ENCODE peak calls at places on chromosomes 6 and 20, in five cellular contexts. One of them, this sample, is unnamed. For H3K27me3, the result is how much of the 10 kb centered on the place peaks cover.

GRCh38 chr6:122696079-122696478 is 83.4 kb upstream of the FABP7 start:
- DNase-seq in heart left ventricle: no peak
- DNase-seq in Caco-2: no peak
- DNase-seq in Peyer's patch: no peak
- DNase-seq in lung: no peak
- DNase-seq in this sample: no peak

GRCh38 chr6:100300221-100300736 is 164.4 kb downstream of the SIM1 start:
- DNase-seq in heart left ventricle: no peak
- DNase-seq in Caco-2: peak
- DNase-seq in Peyer's patch: no peak
- DNase-seq in lung: no peak
- DNase-seq in this sample: no peak

GRCh38 chr6:158069800-158070195 is 88.1 kb downstream of the SYNJ2 start:
- DNase-seq in heart left ventricle: no peak
- DNase-seq in Caco-2: no peak
- DNase-seq in Peyer's patch: no peak
- DNase-seq in lung: no peak
- DNase-seq in this sample: no peak

GRCh38 chr20:46699651-46700359 is 9.6 kb upstream of the SLC2A10 start:
- DNase-seq in heart left ventricle: no peak
- DNase-seq in Caco-2: peak
- DNase-seq in Peyer's patch: no peak
- DNase-seq in lung: no peak
- DNase-seq in this sample: peak

GRCh38 chr6:82396964-82397761 is 33.5 kb downstream of the TPBG start:
- DNase-seq in heart left ventricle: no peak
- DNase-seq in Caco-2: no peak
- DNase-seq in Peyer's patch: no peak
- DNase-seq in lung: no peak
- DNase-seq in this sample: no peak

GRCh38 chr6:46555129-46555528 is 63.9 kb upstream of the RCAN2 start:
- DNase-seq in heart left ventricle: no peak
- DNase-seq in Caco-2: no peak
- DNase-seq in Peyer's patch: no peak
- DNase-seq in lung: no peak
- DNase-seq in this sample: no peak

GRCh38 chr20:19583532-19584175 is 174.4 kb upstream of the RIN2 start:
- DNase-seq in heart left ventricle: peak
- DNase-seq in Caco-2: peak
- DNase-seq in Peyer's patch: peak
- DNase-seq in lung: peak
- DNase-seq in this sample: peak

GRCh38 chr20:4059631-4060030 is 44.3 kb upstream of the RNF24 start:
- DNase-seq in heart left ventricle: no peak
- DNase-seq in Caco-2: no peak
- DNase-seq in Peyer's patch: no peak
- DNase-seq in lung: no peak
- DNase-seq in this sample: no peak

GRCh38 chr20:56730003-56730402 is 100.9 kb downstream of the TFAP2C start:
- DNase-seq in heart left ventricle: no peak
- DNase-seq in Caco-2: peak
- DNase-seq in Peyer's patch: no peak
- DNase-seq in lung: no peak
- DNase-seq in this sample: no peak

GRCh38 chr6:3755637-3756515 is 4.4 kb upstream of the PXDC1 start:
- DNase-seq in heart left ventricle: no peak
- DNase-seq in Caco-2: no peak
- DNase-seq in Peyer's patch: peak
- DNase-seq in lung: no peak
- DNase-seq in this sample: no peak

DNA sequence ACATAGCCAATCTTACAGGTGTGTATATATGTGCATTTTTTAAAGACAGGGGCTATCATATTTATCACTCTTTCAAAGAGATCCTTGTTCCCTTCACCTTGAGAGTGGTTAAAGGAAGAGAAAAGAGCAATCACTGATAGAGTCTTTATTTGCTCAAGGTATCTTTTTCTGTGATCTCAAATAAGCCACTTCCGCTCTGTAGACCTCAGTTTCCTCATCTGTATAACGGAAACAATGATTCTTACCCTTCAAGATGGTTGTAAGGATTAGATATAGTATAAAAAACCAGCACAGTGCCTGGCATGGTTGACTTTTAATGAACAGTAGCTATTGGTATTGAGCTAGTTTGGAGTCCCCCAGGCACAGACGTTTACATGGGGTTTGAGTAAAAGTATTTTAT is 10.1 kb upstream of the LRFN2 start:
- DNase-seq in heart left ventricle: no peak
- DNase-seq in Caco-2: no peak
- DNase-seq in Peyer's patch: no peak
- DNase-seq in lung: no peak
- DNase-seq in this sample: no peak
- H3K27me3 ChIP-seq in heart left ventricle: under half
- H3K27me3 ChIP-seq in Caco-2: under half
- H3K27me3 ChIP-seq in Peyer's patch: under half
- H3K27me3 ChIP-seq in lung: under half
- H3K27me3 ChIP-seq in this sample: under half

GRCh38 chr6:150144294-150144868 is 1.5 kb downstream of the PPP1R14C start:
- DNase-seq in heart left ventricle: no peak
- DNase-seq in Caco-2: no peak
- DNase-seq in Peyer's patch: no peak
- DNase-seq in lung: no peak
- DNase-seq in this sample: no peak

GRCh38 chr6:150145427-150145826 is 2.6 kb downstream of the PPP1R14C start:
- DNase-seq in heart left ventricle: no peak
- DNase-seq in Caco-2: no peak
- DNase-seq in Peyer's patch: no peak
- DNase-seq in lung: no peak
- DNase-seq in this sample: no peak

GRCh38 chr6:150142657-150143501 is at the start of gene PPP1R14C:
- DNase-seq in heart left ventricle: peak
- DNase-seq in Caco-2: peak
- DNase-seq in Peyer's patch: no peak
- DNase-seq in lung: peak
- DNase-seq in this sample: no peak

GRCh38 chr6:150142304-150142656 is 564 bp upstream of the PPP1R14C start:
- DNase-seq in heart left ventricle: no peak
- DNase-seq in Caco-2: no peak
- DNase-seq in Peyer's patch: no peak
- DNase-seq in lung: peak
- DNase-seq in this sample: no peak

GRCh38 chr6:150143521-150144293 is 863 bp downstream of the PPP1R14C start:
- DNase-seq in heart left ventricle: peak
- DNase-seq in Caco-2: peak
- DNase-seq in Peyer's patch: no peak
- DNase-seq in lung: no peak
- DNase-seq in this sample: no peak
- TF ChIP-seq CTCF in heart left ventricle: peak
- TF ChIP-seq CTCF in Caco-2: no peak
- TF ChIP-seq CTCF in Peyer's patch: no peak
- TF ChIP-seq CTCF in lung: no peak
- TF ChIP-seq CTCF in this sample: no peak

GRCh38 chr6:89479902-89480301 is 47.0 kb downstream of the ANKRD6 start:
- DNase-seq in heart left ventricle: no peak
- DNase-seq in Caco-2: no peak
- DNase-seq in Peyer's patch: no peak
- DNase-seq in lung: no peak
- DNase-seq in this sample: no peak

GRCh38 chr6:89471287-89471867 is 38.4 kb downstream of the ANKRD6 start:
- DNase-seq in heart left ventricle: no peak
- DNase-seq in Caco-2: no peak
- DNase-seq in Peyer's patch: no peak
- DNase-seq in lung: no peak
- DNase-seq in this sample: no peak

GRCh38 chr6:89475106-89475505 is 42.2 kb downstream of the ANKRD6 start:
- DNase-seq in heart left ventricle: no peak
- DNase-seq in Caco-2: no peak
- DNase-seq in Peyer's patch: no peak
- DNase-seq in lung: no peak
- DNase-seq in this sample: no peak

GRCh38 chr6:89475634-89476033 is 42.7 kb downstream of the ANKRD6 start:
- DNase-seq in heart left ventricle: no peak
- DNase-seq in Caco-2: no peak
- DNase-seq in Peyer's patch: no peak
- DNase-seq in lung: no peak
- DNase-seq in this sample: no peak
- H3K4me3 ChIP-seq in heart left ventricle: no peak
- H3K4me3 ChIP-seq in Caco-2: no peak
- H3K4me3 ChIP-seq in Peyer's patch: no peak
- H3K4me3 ChIP-seq in lung: no peak
- H3K4me3 ChIP-seq in this sample: no peak

GRCh38 chr6:29559524-29560287 is at the start of gene UBD:
- DNase-seq in heart left ventricle: no peak
- DNase-seq in Caco-2: peak
- DNase-seq in Peyer's patch: no peak
- DNase-seq in lung: no peak
- DNase-seq in this sample: no peak

GRCh38 chr6:29554764-29555163 is 4.8 kb downstream of the UBD start:
- DNase-seq in heart left ventricle: no peak
- DNase-seq in Caco-2: no peak
- DNase-seq in Peyer's patch: no peak
- DNase-seq in lung: no peak
- DNase-seq in this sample: no peak

GRCh38 chr6:29558439-29559079 is 973 bp downstream of the UBD start:
- DNase-seq in heart left ventricle: no peak
- DNase-seq in Caco-2: no peak
- DNase-seq in Peyer's patch: no peak
- DNase-seq in lung: no peak
- DNase-seq in this sample: no peak

GRCh38 chr6:29561091-29561490 is 1.6 kb upstream of the UBD start:
- DNase-seq in heart left ventricle: no peak
- DNase-seq in Caco-2: no peak
- DNase-seq in Peyer's patch: no peak
- DNase-seq in lung: no peak
- DNase-seq in this sample: no peak

GRCh38 chr6:29557320-29557719 is 2.2 kb downstream of the UBD start:
- DNase-seq in heart left ventricle: no peak
- DNase-seq in Caco-2: no peak
- DNase-seq in Peyer's patch: no peak
- DNase-seq in lung: no peak
- DNase-seq in this sample: no peak
- H3K27me3 ChIP-seq in heart left ventricle: half or more
- H3K27me3 ChIP-seq in Caco-2: under half
- H3K27me3 ChIP-seq in Peyer's patch: under half
- H3K27me3 ChIP-seq in lung: under half
- H3K27me3 ChIP-seq in this sample: under half

GRCh38 chr6:32519910-32520258 is 10.2 kb downstream of the HLA-DRB5 start:
- DNase-seq in heart left ventricle: no peak
- DNase-seq in Caco-2: no peak
- DNase-seq in Peyer's patch: no peak
- DNase-seq in lung: no peak
- DNase-seq in this sample: no peak
- TF ChIP-seq CTCF in heart left ventricle: no peak
- TF ChIP-seq CTCF in Caco-2: no peak
- TF ChIP-seq CTCF in Peyer's patch: no peak
- TF ChIP-seq CTCF in lung: no peak
- TF ChIP-seq CTCF in this sample: no peak

GRCh38 chr6:119493980-119494379 is 144.4 kb upstream of the MAN1A1 start:
- DNase-seq in heart left ventricle: no peak
- DNase-seq in Caco-2: peak
- DNase-seq in Peyer's patch: no peak
- DNase-seq in lung: no peak
- DNase-seq in this sample: no peak

GRCh38 chr6:119501798-119502483 is 152.4 kb upstream of the MAN1A1 start:
- DNase-seq in heart left ventricle: no peak
- DNase-seq in Caco-2: no peak
- DNase-seq in Peyer's patch: no peak
- DNase-seq in lung: no peak
- DNase-seq in this sample: no peak

GRCh38 chr6:119495230-119495683 is 145.7 kb upstream of the MAN1A1 start:
- DNase-seq in heart left ventricle: peak
- DNase-seq in Caco-2: no peak
- DNase-seq in Peyer's patch: no peak
- DNase-seq in lung: no peak
- DNase-seq in this sample: peak

GRCh38 chr6:119499797-119500196 is 150.2 kb upstream of the MAN1A1 start:
- DNase-seq in heart left ventricle: no peak
- DNase-seq in Caco-2: no peak
- DNase-seq in Peyer's patch: no peak
- DNase-seq in lung: no peak
- DNase-seq in this sample: no peak

GRCh38 chr6:119497988-119498727 is 148.6 kb upstream of the MAN1A1 start:
- DNase-seq in heart left ventricle: no peak
- DNase-seq in Caco-2: no peak
- DNase-seq in Peyer's patch: no peak
- DNase-seq in lung: no peak
- DNase-seq in this sample: no peak
- H3K4me3 ChIP-seq in heart left ventricle: no peak
- H3K4me3 ChIP-seq in Caco-2: no peak
- H3K4me3 ChIP-seq in Peyer's patch: no peak
- H3K4me3 ChIP-seq in lung: no peak
- H3K4me3 ChIP-seq in this sample: no peak

GRCh38 chr20:54166987-54167662 is 6.7 kb downstream of the CYP24A1 start:
- DNase-seq in heart left ventricle: no peak
- DNase-seq in Caco-2: no peak
- DNase-seq in Peyer's patch: no peak
- DNase-seq in lung: no peak
- DNase-seq in this sample: no peak

GRCh38 chr20:54165803-54166202 is 8.0 kb downstream of the CYP24A1 start:
- DNase-seq in heart left ventricle: no peak
- DNase-seq in Caco-2: no peak
- DNase-seq in Peyer's patch: no peak
- DNase-seq in lung: no peak
- DNase-seq in this sample: no peak

GRCh38 chr20:54168961-54169862 is 4.6 kb downstream of the CYP24A1 start:
- DNase-seq in heart left ventricle: no peak
- DNase-seq in Caco-2: no peak
- DNase-seq in Peyer's patch: no peak
- DNase-seq in lung: no peak
- DNase-seq in this sample: no peak

GRCh38 chr20:54170026-54170471 is 3.7 kb downstream of the CYP24A1 start:
- DNase-seq in heart left ventricle: no peak
- DNase-seq in Caco-2: no peak
- DNase-seq in Peyer's patch: no peak
- DNase-seq in lung: no peak
- DNase-seq in this sample: no peak

GRCh38 chr20:54167909-54168872 is 5.6 kb downstream of the CYP24A1 start:
- DNase-seq in heart left ventricle: no peak
- DNase-seq in Caco-2: no peak
- DNase-seq in Peyer's patch: no peak
- DNase-seq in lung: no peak
- DNase-seq in this sample: no peak
- H3K27me3 ChIP-seq in heart left ventricle: half or more
- H3K27me3 ChIP-seq in Caco-2: under half
- H3K27me3 ChIP-seq in Peyer's patch: under half
- H3K27me3 ChIP-seq in lung: under half
- H3K27me3 ChIP-seq in this sample: half or more